ENCODE peak calls at places on chromosomes 4 and X, in five cellular contexts. One of them, this sample, is unnamed.

GRCh38 chr4:113397114-113397701 is 347.8 kb downstream of the ANK2 start:
- DNase-seq in H1: no peak
- DNase-seq in K562: no peak
- DNase-seq in HepG2: no peak
- DNase-seq in GM12878: no peak
- DNase-seq in this sample: no peak

GRCh38 chrX:6849711-6850415 is 297.6 kb upstream of the STS start:
- DNase-seq in H1: no peak
- DNase-seq in K562: no peak
- DNase-seq in HepG2: no peak
- DNase-seq in GM12878: no peak
- DNase-seq in this sample: no peak

GRCh38 chr4:39286263-39286662 is 79.9 kb downstream of the RFC1 start:
- DNase-seq in H1: no peak
- DNase-seq in K562: no peak
- DNase-seq in HepG2: no peak
- DNase-seq in GM12878: no peak
- DNase-seq in this sample: no peak

GRCh38 chr4:38131371-38132139 is 171.4 kb downstream of the PTTG2 start:
- DNase-seq in H1: peak; percentile 43
- DNase-seq in K562: no peak
- DNase-seq in HepG2: no peak
- DNase-seq in GM12878: peak; percentile 84
- DNase-seq in this sample: no peak

GRCh38 chrX:152600853-152601635 is 36.7 kb upstream of the GABRQ start:
- DNase-seq in H1: no peak
- DNase-seq in K562: no peak
- DNase-seq in HepG2: no peak
- DNase-seq in GM12878: no peak
- DNase-seq in this sample: peak; percentile 20

GRCh38 chr4:84319124-84319523 is 180.0 kb downstream of the NKX6-1 start:
- DNase-seq in H1: no peak
- DNase-seq in K562: no peak
- DNase-seq in HepG2: no peak
- DNase-seq in GM12878: no peak
- DNase-seq in this sample: no peak

GRCh38 chr4:99062120-99062519 is 26.5 kb downstream of the ADH5 start:
- DNase-seq in H1: no peak
- DNase-seq in K562: no peak
- DNase-seq in HepG2: no peak
- DNase-seq in GM12878: peak; percentile 9
- DNase-seq in this sample: no peak

GRCh38 chrX:253451-254297 is 27.5 kb upstream of the PLCXD1 start:
- DNase-seq in H1: no peak
- DNase-seq in K562: no peak
- DNase-seq in HepG2: no peak
- DNase-seq in GM12878: no peak
- DNase-seq in this sample: no peak

GRCh38 chrX:123450217-123450616 is 266.1 kb downstream of the GRIA3 start:
- DNase-seq in H1: no peak
- DNase-seq in K562: no peak
- DNase-seq in HepG2: peak; percentile 3
- DNase-seq in GM12878: no peak
- DNase-seq in this sample: no peak

GRCh38 chr4:4860803-4861591 is 1.5 kb downstream of the MSX1 start:
- DNase-seq in H1: no peak
- DNase-seq in K562: peak; percentile 27
- DNase-seq in HepG2: peak; percentile 29
- DNase-seq in GM12878: no peak
- DNase-seq in this sample: peak; percentile 62

GRCh38 chr4:7828011-7828720 is 111.5 kb downstream of the AFAP1 start:
- DNase-seq in H1: no peak
- DNase-seq in K562: no peak
- DNase-seq in HepG2: no peak
- DNase-seq in GM12878: no peak
- DNase-seq in this sample: peak; percentile 38

GRCh38 chrX:53287493-53288138 is 6.2 kb upstream of the IQSEC2 start:
- DNase-seq in H1: no peak
- DNase-seq in K562: no peak
- DNase-seq in HepG2: no peak
- DNase-seq in GM12878: peak; percentile 11
- DNase-seq in this sample: peak; percentile 79

GRCh38 chr4:90727938-90728337 is 600.7 kb downstream of the CCSER1 start:
- DNase-seq in H1: peak; percentile 69
- DNase-seq in K562: no peak
- DNase-seq in HepG2: no peak
- DNase-seq in GM12878: no peak
- DNase-seq in this sample: no peak

GRCh38 chr4:148780426-148781005 is 338.3 kb upstream of the NR3C2 start:
- DNase-seq in H1: no peak
- DNase-seq in K562: no peak
- DNase-seq in HepG2: no peak
- DNase-seq in GM12878: no peak
- DNase-seq in this sample: no peak

GRCh38 chr4:78267790-78268189 is 210.7 kb downstream of the FRAS1 start:
- DNase-seq in H1: no peak
- DNase-seq in K562: no peak
- DNase-seq in HepG2: no peak
- DNase-seq in GM12878: no peak
- DNase-seq in this sample: no peak

GRCh38 chr4:41512604-41513003 is 25.4 kb upstream of the LIMCH1 start:
- DNase-seq in H1: no peak
- DNase-seq in K562: no peak
- DNase-seq in HepG2: no peak
- DNase-seq in GM12878: no peak
- DNase-seq in this sample: no peak

GRCh38 chr4:54913751-54914526 is 211.5 kb downstream of the KDR start:
- DNase-seq in H1: no peak
- DNase-seq in K562: no peak
- DNase-seq in HepG2: peak; percentile 12
- DNase-seq in GM12878: no peak
- DNase-seq in this sample: no peak

GRCh38 chr4:138494931-138495330 is 252.8 kb upstream of the SLC7A11 start:
- DNase-seq in H1: peak; percentile 51
- DNase-seq in K562: no peak
- DNase-seq in HepG2: peak; percentile 12
- DNase-seq in GM12878: peak; percentile 4
- DNase-seq in this sample: no peak

GRCh38 chr4:53987761-53988171 is 76.6 kb downstream of the CHIC2 start:
- DNase-seq in H1: no peak
- DNase-seq in K562: no peak
- DNase-seq in HepG2: peak; percentile 16
- DNase-seq in GM12878: no peak
- DNase-seq in this sample: no peak

GRCh38 chr4:86560447-86560846 is 33.7 kb upstream of the PTPN13 start:
- DNase-seq in H1: no peak
- DNase-seq in K562: no peak
- DNase-seq in HepG2: no peak
- DNase-seq in GM12878: no peak
- DNase-seq in this sample: no peak

GRCh38 chr4:52750819-52751348 is 341 bp downstream of the ERVMER34-1 start:
- DNase-seq in H1: peak; percentile 1
- DNase-seq in K562: no peak
- DNase-seq in HepG2: no peak
- DNase-seq in GM12878: no peak
- DNase-seq in this sample: no peak

GRCh38 chr4:25523405-25523804 is 132.2 kb upstream of the SLC34A2 start:
- DNase-seq in H1: no peak
- DNase-seq in K562: no peak
- DNase-seq in HepG2: peak; percentile 15
- DNase-seq in GM12878: no peak
- DNase-seq in this sample: no peak

GRCh38 chr4:139167774-139168444 is 9.1 kb downstream of the ELF2 start:
- DNase-seq in H1: no peak
- DNase-seq in K562: no peak
- DNase-seq in HepG2: peak; percentile 62
- DNase-seq in GM12878: no peak
- DNase-seq in this sample: peak; percentile 48

GRCh38 chr4:44422912-44423311 is 25.7 kb downstream of the KCTD8 start:
- DNase-seq in H1: no peak
- DNase-seq in K562: no peak
- DNase-seq in HepG2: no peak
- DNase-seq in GM12878: no peak
- DNase-seq in this sample: no peak

GRCh38 chrX:13955975-13956374 is 73.7 kb downstream of the GEMIN8 start:
- DNase-seq in H1: no peak
- DNase-seq in K562: no peak
- DNase-seq in HepG2: no peak
- DNase-seq in GM12878: no peak
- DNase-seq in this sample: no peak

GRCh38 chrX:119784747-119785446 is 6.5 kb downstream of the RPL39 start:
- DNase-seq in H1: peak; percentile 9
- DNase-seq in K562: peak; percentile 37
- DNase-seq in HepG2: no peak
- DNase-seq in GM12878: no peak
- DNase-seq in this sample: peak; percentile 47
- TF ChIP-seq RAD21 in H1: peak; percentile 33
- TF ChIP-seq RAD21 in K562: no peak
- TF ChIP-seq RAD21 in HepG2: no peak
- TF ChIP-seq RAD21 in GM12878: peak; percentile 55
- TF ChIP-seq RAD21 in this sample: peak; percentile 33

DNA sequence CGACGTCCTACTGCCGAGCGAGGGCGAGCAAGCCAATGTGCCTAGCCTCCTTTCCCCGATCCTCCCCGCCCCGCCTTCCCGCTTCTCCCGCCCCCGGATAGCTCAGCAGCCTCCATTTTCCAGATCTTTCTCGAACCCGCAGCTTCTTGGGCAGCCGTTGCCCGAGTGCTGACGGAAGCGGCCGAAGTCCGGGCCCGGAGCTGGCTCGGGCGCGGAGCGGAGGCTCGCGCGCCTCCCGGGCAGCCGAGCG is 172 bp upstream of the HSPA4L start:
- DNase-seq in H1: peak; percentile 83
- DNase-seq in K562: peak; percentile 89
- DNase-seq in HepG2: no peak
- DNase-seq in GM12878: peak; percentile 44
- DNase-seq in this sample: peak; percentile 97
- TF ChIP-seq RFX5 in H1: no peak
- TF ChIP-seq RFX5 in K562: no peak
- TF ChIP-seq RFX5 in HepG2: no peak
- TF ChIP-seq RFX5 in GM12878: no peak
- TF ChIP-seq RFX5 in this sample: no peak

GRCh38 chr4:92334716-92335350 is 31.1 kb downstream of the GRID2 start:
- DNase-seq in H1: no peak
- DNase-seq in K562: no peak
- DNase-seq in HepG2: no peak
- DNase-seq in GM12878: no peak
- DNase-seq in this sample: no peak
- TF ChIP-seq YY1 in H1: no peak
- TF ChIP-seq YY1 in K562: no peak
- TF ChIP-seq YY1 in HepG2: no peak
- TF ChIP-seq YY1 in GM12878: no peak
- TF ChIP-seq YY1 in this sample: no peak

GRCh38 chr4:22514431-22514830 is 1.4 kb downstream of the ADGRA3 start:
- DNase-seq in H1: no peak
- DNase-seq in K562: no peak
- DNase-seq in HepG2: no peak
- DNase-seq in GM12878: no peak
- DNase-seq in this sample: no peak

GRCh38 chr4:22512306-22512705 is 3.6 kb downstream of the ADGRA3 start:
- DNase-seq in H1: no peak
- DNase-seq in K562: no peak
- DNase-seq in HepG2: no peak
- DNase-seq in GM12878: no peak
- DNase-seq in this sample: no peak

GRCh38 chr4:22515145-22515887 is 550 bp downstream of the ADGRA3 start:
- DNase-seq in H1: no peak
- DNase-seq in K562: peak; percentile 18
- DNase-seq in HepG2: peak; percentile 86
- DNase-seq in GM12878: no peak
- DNase-seq in this sample: peak; percentile 86

GRCh38 chr4:22514001-22514400 is 1.9 kb downstream of the ADGRA3 start:
- DNase-seq in H1: no peak
- DNase-seq in K562: no peak
- DNase-seq in HepG2: peak; percentile 35
- DNase-seq in GM12878: no peak
- DNase-seq in this sample: no peak

GRCh38 chr4:22515888-22516541 is at the start of gene ADGRA3:
- DNase-seq in H1: no peak
- DNase-seq in K562: peak; percentile 39
- DNase-seq in HepG2: peak; percentile 56
- DNase-seq in GM12878: no peak
- DNase-seq in this sample: peak; percentile 94
- TF ChIP-seq RAD21 in H1: no peak
- TF ChIP-seq RAD21 in K562: no peak
- TF ChIP-seq RAD21 in HepG2: no peak
- TF ChIP-seq RAD21 in GM12878: no peak
- TF ChIP-seq RAD21 in this sample: no peak

DNA sequence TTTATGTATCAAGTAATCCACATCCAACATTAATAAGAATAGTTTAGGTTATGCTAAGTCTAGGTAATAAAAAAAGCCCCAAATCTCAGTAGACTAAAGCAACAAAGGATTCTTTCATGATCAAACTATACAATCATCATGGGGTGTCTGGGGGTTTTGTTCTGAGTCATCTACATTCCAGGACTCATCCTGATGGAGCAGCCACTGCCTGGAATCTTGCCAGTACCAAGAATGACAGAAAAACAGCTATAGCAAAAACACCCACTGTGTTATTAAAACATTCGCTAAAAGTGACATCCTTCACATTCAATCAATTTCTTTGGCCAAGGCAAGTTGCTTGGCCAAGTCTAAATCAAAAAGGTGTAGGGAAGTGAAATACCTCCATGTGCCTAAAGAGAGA is 3.9 kb upstream of the ARHGEF38 start:
- DNase-seq in H1: no peak
- DNase-seq in K562: no peak
- DNase-seq in HepG2: no peak
- DNase-seq in GM12878: no peak
- DNase-seq in this sample: no peak
- TF ChIP-seq RFX5 in H1: no peak
- TF ChIP-seq RFX5 in K562: no peak
- TF ChIP-seq RFX5 in HepG2: no peak
- TF ChIP-seq RFX5 in GM12878: no peak
- TF ChIP-seq RFX5 in this sample: no peak

This sample was measured in SK-N-SH.